ENCODE peak calls at places on chromosome 14, in five cellular contexts. One of them, this sample, is unnamed.

GRCh38 chr14:93926209-93926872 is 803 bp upstream of the FAM181A start:
- DNase-seq in HFF-Myc: no peak
- DNase-seq in neural crest cell: peak
- DNase-seq in RWPE1: no peak
- DNase-seq in BE2C: no peak
- DNase-seq in this sample: no peak

GRCh38 chr14:99516156-99517045 is 35.2 kb downstream of the CCNK start:
- DNase-seq in BE2C: peak
- DNase-seq in RWPE1: no peak
- DNase-seq in neural crest cell: no peak
- DNase-seq in HFF-Myc: no peak
- DNase-seq in this sample: no peak

GRCh38 chr14:98599082-98599481 is 672.9 kb downstream of the BCL11B start:
- DNase-seq in RWPE1: no peak
- DNase-seq in HFF-Myc: no peak
- DNase-seq in neural crest cell: no peak
- DNase-seq in BE2C: no peak
- DNase-seq in this sample: no peak

GRCh38 chr14:26276757-26277156 is 321.1 kb downstream of the NOVA1 start:
- DNase-seq in HFF-Myc: no peak
- DNase-seq in neural crest cell: peak
- DNase-seq in BE2C: no peak
- DNase-seq in RWPE1: no peak
- DNase-seq in this sample: no peak

GRCh38 chr14:106538193-106538592 is 1011.8 kb downstream of the TMEM121 start:
- DNase-seq in HFF-Myc: no peak
- DNase-seq in RWPE1: no peak
- DNase-seq in BE2C: no peak
- DNase-seq in neural crest cell: no peak
- DNase-seq in this sample: no peak

GRCh38 chr14:73136387-73137221 is at the start of gene PSEN1:
- DNase-seq in BE2C: peak
- DNase-seq in neural crest cell: peak
- DNase-seq in RWPE1: peak
- DNase-seq in HFF-Myc: peak
- DNase-seq in this sample: peak

GRCh38 chr14:93207468-93208308 is 632 bp downstream of the UBR7 start:
- DNase-seq in HFF-Myc: no peak
- DNase-seq in BE2C: peak
- DNase-seq in RWPE1: peak
- DNase-seq in neural crest cell: peak
- DNase-seq in this sample: no peak

GRCh38 chr14:95535226-95536021 is 574 bp downstream of the GLRX5 start:
- DNase-seq in BE2C: no peak
- DNase-seq in neural crest cell: no peak
- DNase-seq in HFF-Myc: no peak
- DNase-seq in RWPE1: no peak
- DNase-seq in this sample: no peak

GRCh38 chr14:78005325-78005724 is 164.8 kb upstream of the NRXN3 start:
- DNase-seq in neural crest cell: no peak
- DNase-seq in RWPE1: peak
- DNase-seq in HFF-Myc: no peak
- DNase-seq in BE2C: no peak
- DNase-seq in this sample: no peak

GRCh38 chr14:77543240-77543551 is 44.6 kb upstream of the ISM2 start:
- DNase-seq in HFF-Myc: no peak
- DNase-seq in neural crest cell: no peak
- DNase-seq in BE2C: no peak
- DNase-seq in RWPE1: no peak
- DNase-seq in this sample: no peak

GRCh38 chr14:21202463-21203358 is 46.8 kb upstream of the OR5AU1 start:
- DNase-seq in RWPE1: no peak
- DNase-seq in neural crest cell: no peak
- DNase-seq in BE2C: no peak
- DNase-seq in HFF-Myc: no peak
- DNase-seq in this sample: no peak

GRCh38 chr14:21204167-21205025 is 48.5 kb upstream of the OR5AU1 start:
- DNase-seq in RWPE1: no peak
- DNase-seq in BE2C: no peak
- DNase-seq in HFF-Myc: no peak
- DNase-seq in neural crest cell: no peak
- DNase-seq in this sample: no peak

GRCh38 chr14:21205026-21205677 is 49.3 kb upstream of the OR5AU1 start:
- DNase-seq in RWPE1: no peak
- DNase-seq in BE2C: no peak
- DNase-seq in HFF-Myc: no peak
- DNase-seq in neural crest cell: no peak
- DNase-seq in this sample: no peak

GRCh38 chr14:21201732-21202462 is 46.0 kb upstream of the OR5AU1 start:
- DNase-seq in RWPE1: no peak
- DNase-seq in neural crest cell: no peak
- DNase-seq in BE2C: no peak
- DNase-seq in HFF-Myc: no peak
- DNase-seq in this sample: no peak

DNA sequence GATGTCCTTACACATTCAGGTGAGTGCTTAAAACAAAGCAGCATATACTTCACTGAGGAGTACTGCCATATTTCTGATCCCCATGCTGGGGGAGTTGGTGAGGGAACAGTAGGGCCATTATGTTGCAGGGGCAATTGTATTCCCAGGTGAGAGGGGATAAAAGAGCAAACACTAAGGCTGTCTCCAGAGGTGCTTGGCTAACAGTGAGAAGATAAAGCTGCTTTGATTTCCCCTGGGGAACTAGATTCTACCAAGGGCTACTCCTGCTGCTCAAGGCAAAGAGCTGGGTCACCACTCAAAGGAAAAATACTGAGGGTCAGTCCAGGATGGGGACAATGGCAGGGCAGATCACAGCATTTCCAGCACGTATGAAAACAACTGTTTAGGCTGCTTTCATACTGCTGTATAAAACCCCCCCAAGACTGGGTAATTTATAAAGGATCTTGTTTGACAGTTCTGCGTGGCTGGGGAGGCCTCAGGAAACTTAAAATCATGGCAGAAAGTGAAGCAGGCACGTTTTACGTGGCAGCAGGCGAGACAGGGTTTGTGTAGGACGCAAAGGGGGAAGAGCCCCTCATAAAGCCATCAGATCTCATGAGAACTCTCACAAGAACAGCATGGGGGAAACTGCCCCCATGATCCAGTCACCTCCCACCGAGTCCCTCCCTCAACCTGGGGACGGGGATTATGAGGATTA is 47.8 kb upstream of the OR5AU1 start:
- DNase-seq in RWPE1: no peak
- DNase-seq in HFF-Myc: no peak
- DNase-seq in BE2C: no peak
- DNase-seq in neural crest cell: no peak
- DNase-seq in this sample: no peak
- TF ChIP-seq CTCF in RWPE1: no peak
- TF ChIP-seq CTCF in HFF-Myc: no peak
- TF ChIP-seq CTCF in BE2C: no peak
- TF ChIP-seq CTCF in neural crest cell: no peak
- TF ChIP-seq CTCF in this sample: no peak

GRCh38 chr14:31541702-31542101 is 19.5 kb upstream of the NUBPL start:
- DNase-seq in RWPE1: no peak
- DNase-seq in HFF-Myc: no peak
- DNase-seq in BE2C: peak
- DNase-seq in neural crest cell: no peak
- DNase-seq in this sample: no peak

GRCh38 chr14:31545328-31545727 is 15.9 kb upstream of the NUBPL start:
- DNase-seq in RWPE1: no peak
- DNase-seq in HFF-Myc: no peak
- DNase-seq in BE2C: no peak
- DNase-seq in neural crest cell: no peak
- DNase-seq in this sample: no peak

GRCh38 chr14:31549817-31550216 is 11.4 kb upstream of the NUBPL start:
- DNase-seq in BE2C: no peak
- DNase-seq in neural crest cell: no peak
- DNase-seq in HFF-Myc: no peak
- DNase-seq in RWPE1: no peak
- DNase-seq in this sample: no peak

DNA sequence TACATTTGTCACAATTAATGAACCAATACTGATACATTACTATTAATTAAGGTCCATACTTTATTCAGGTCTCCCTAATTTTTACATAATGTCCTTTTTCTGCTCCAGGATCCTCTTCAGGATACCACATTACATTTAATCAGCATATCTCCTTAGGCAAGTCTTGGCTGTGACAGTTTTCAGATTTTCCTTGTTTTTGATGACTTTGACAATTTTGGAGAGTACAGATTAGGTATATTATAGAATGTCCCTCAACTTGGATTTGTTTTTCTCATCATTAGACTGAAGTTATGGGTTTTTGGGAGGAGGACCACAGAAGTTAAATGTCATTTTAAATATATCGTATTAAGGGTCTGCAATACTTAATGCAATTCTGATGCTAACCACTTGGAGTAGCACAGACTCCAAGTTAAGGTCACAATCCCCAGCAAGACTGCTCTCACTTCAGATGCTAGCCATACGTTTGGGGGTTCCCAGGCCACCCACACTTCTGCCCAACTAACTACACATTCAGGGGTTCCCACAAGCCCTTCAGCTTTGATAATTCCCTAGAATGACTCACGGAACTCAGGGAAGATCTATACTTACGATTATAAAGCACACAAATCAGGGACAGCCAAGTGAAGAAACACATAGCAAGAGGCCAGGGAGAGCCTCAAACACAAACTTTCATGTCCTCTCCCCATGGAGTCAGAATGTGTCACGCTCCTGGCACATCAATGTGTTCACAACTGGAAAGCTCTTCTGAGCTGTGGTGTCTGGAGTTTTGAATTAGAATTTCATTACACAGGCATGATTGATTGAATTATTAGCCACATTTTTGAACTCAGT is 17.0 kb upstream of the NUBPL start:
- DNase-seq in HFF-Myc: no peak
- DNase-seq in BE2C: no peak
- DNase-seq in neural crest cell: no peak
- DNase-seq in RWPE1: no peak
- DNase-seq in this sample: no peak
- TF ChIP-seq CTCF in HFF-Myc: peak
- TF ChIP-seq CTCF in BE2C: peak
- TF ChIP-seq CTCF in neural crest cell: peak
- TF ChIP-seq CTCF in RWPE1: no peak
- TF ChIP-seq CTCF in this sample: no peak

GRCh38 chr14:22434030-22434429 is 155.0 kb downstream of the DAD1 start:
- DNase-seq in BE2C: no peak
- DNase-seq in HFF-Myc: no peak
- DNase-seq in RWPE1: no peak
- DNase-seq in neural crest cell: no peak
- DNase-seq in this sample: no peak
- TF ChIP-seq CTCF in BE2C: peak
- TF ChIP-seq CTCF in HFF-Myc: no peak
- TF ChIP-seq CTCF in RWPE1: no peak
- TF ChIP-seq CTCF in neural crest cell: peak
- TF ChIP-seq CTCF in this sample: no peak

GRCh38 chr14:55430024-55430690 is 10.3 kb downstream of the TBPL2 start:
- DNase-seq in RWPE1: peak
- DNase-seq in HFF-Myc: peak
- DNase-seq in neural crest cell: no peak
- DNase-seq in BE2C: peak
- DNase-seq in this sample: no peak
- TF ChIP-seq CTCF in RWPE1: peak
- TF ChIP-seq CTCF in HFF-Myc: peak
- TF ChIP-seq CTCF in neural crest cell: peak
- TF ChIP-seq CTCF in BE2C: peak
- TF ChIP-seq CTCF in this sample: peak

GRCh38 chr14:52552063-52552988 is at the start of the genes GPR137C and TXNDC16:
- DNase-seq in BE2C: peak
- DNase-seq in neural crest cell: peak
- DNase-seq in RWPE1: peak
- DNase-seq in HFF-Myc: peak
- DNase-seq in this sample: peak
- TF ChIP-seq CTCF in BE2C: no peak
- TF ChIP-seq CTCF in neural crest cell: no peak
- TF ChIP-seq CTCF in RWPE1: no peak
- TF ChIP-seq CTCF in HFF-Myc: no peak
- TF ChIP-seq CTCF in this sample: no peak

GRCh38 chr14:44658389-44658696 is 151.3 kb upstream of the FSCB start:
- DNase-seq in BE2C: no peak
- DNase-seq in neural crest cell: no peak
- DNase-seq in HFF-Myc: no peak
- DNase-seq in RWPE1: no peak
- DNase-seq in this sample: no peak

GRCh38 chr14:44662250-44662891 is 155.3 kb upstream of the FSCB start:
- DNase-seq in neural crest cell: no peak
- DNase-seq in RWPE1: no peak
- DNase-seq in BE2C: no peak
- DNase-seq in HFF-Myc: no peak
- DNase-seq in this sample: no peak

GRCh38 chr14:44652640-44653039 is 145.6 kb upstream of the FSCB start:
- DNase-seq in HFF-Myc: no peak
- DNase-seq in BE2C: no peak
- DNase-seq in RWPE1: no peak
- DNase-seq in neural crest cell: no peak
- DNase-seq in this sample: no peak

GRCh38 chr14:44657153-44657552 is 150.1 kb upstream of the FSCB start:
- DNase-seq in HFF-Myc: no peak
- DNase-seq in RWPE1: no peak
- DNase-seq in BE2C: no peak
- DNase-seq in neural crest cell: no peak
- DNase-seq in this sample: no peak

GRCh38 chr14:44657688-44658388 is 150.8 kb upstream of the FSCB start:
- DNase-seq in RWPE1: no peak
- DNase-seq in BE2C: no peak
- DNase-seq in HFF-Myc: no peak
- DNase-seq in neural crest cell: no peak
- DNase-seq in this sample: no peak
- TF ChIP-seq CTCF in RWPE1: peak
- TF ChIP-seq CTCF in BE2C: no peak
- TF ChIP-seq CTCF in HFF-Myc: no peak
- TF ChIP-seq CTCF in neural crest cell: peak
- TF ChIP-seq CTCF in this sample: no peak

This sample was measured in CD4-positive, alpha-beta T cell.